ENCODE peak calls at places on chromosomes 4 and X, in five cellular contexts. I is Peyer's patch, O is suprapubic skin, G is ovary, A is bronchial epithelial cell. R is an unnamed sample.

GRCh38 chr4:84583871-84584373 is 995 bp downstream of the CDS1 start:
- DNase-seq in I (no peak), O (no peak), G (no peak), A (peak; percentile 37), R (peak; percentile 18)

GRCh38 chr4:145956288-145956890 is 17.8 kb upstream of the ZNF827 start:
- DNase-seq in I (no peak), O (no peak), G (peak; percentile 21), A (no peak), R (peak; percentile 44)

GRCh38 chr4:55947912-55948725 is 626 bp upstream of the CEP135 start:
- DNase-seq in I (no peak), O (no peak), G (no peak), A (peak; percentile 96), R (peak; percentile 94)

GRCh38 chr4:106914223-106914622 is 121.9 kb downstream of the DKK2 start:
- DNase-seq in I (no peak), O (no peak), G (peak; percentile 66), A (no peak), R (peak; percentile 3)

GRCh38 chrX:22397566-22397965 is 124.9 kb downstream of the CBLL2 start:
- DNase-seq in I (no peak), O (no peak), G (no peak), A (peak; percentile 59), R (peak; percentile 41)

GRCh38 chr4:36722986-36723385 is 441.6 kb downstream of the DTHD1 start:
- DNase-seq in I (no peak), O (no peak), G (no peak), A (no peak), R (no peak)

GRCh38 chr4:133320576-133321170 is 171.6 kb downstream of the PCDH10 start:
- DNase-seq in I (no peak), O (no peak), G (no peak), A (peak; percentile 15), R (peak; percentile 62)

GRCh38 chr4:7645956-7646355 is 211.2 kb upstream of the PSAPL1 start:
- DNase-seq in I (no peak), O (no peak), G (no peak), A (no peak), R (no peak)

GRCh38 chr4:111630705-111631104 is 514.5 kb upstream of the FAM241A start:
- DNase-seq in I (no peak), O (no peak), G (no peak), A (peak; percentile 39), R (peak; percentile 50)

DNA sequence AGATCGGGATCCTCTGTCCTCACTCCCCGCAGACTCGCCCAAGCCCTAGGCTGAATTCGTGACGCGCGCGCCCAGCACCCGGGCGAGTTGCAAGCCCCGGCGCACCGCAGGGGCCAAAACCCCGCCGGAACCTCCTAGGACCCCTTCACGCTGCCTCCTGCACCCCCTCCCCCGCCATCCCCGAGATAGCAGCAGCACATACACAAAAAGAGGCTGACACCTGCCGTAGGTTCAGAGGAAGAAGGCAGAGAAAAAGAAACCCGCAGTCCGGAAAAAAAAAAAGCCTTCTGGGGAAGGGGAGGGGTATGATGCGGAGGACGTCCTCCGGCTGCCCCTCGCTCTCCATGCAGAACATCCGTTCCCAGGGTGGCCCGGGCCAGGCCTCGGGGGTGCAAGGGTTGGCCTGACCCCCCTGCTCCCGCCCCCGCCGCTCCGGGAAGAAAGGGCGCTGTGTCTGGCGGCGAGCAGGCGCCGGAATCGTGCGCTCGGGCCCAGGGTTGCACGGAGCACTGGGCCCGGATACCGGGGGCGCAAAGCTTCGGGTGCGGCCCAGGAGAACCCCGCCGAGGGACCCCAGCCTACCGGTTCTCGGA is 2.5 kb downstream of the NLGN4X start:
- DNase-seq in I (no peak), O (no peak), G (peak; percentile 33), A (no peak), R (peak; percentile 4)
- H3K4me3 ChIP-seq in I (peak overlapping the region; percentile 21), O (peak overlapping the region; percentile 39), G (peak overlapping the region; percentile 40), A (peak overlapping the region; percentile 32), R (peak overlapping the region; percentile 38)

GRCh38 chr4:148443550-148444295 is 1.5 kb upstream of the NR3C2 start:
- DNase-seq in I (peak; percentile 74), O (peak; percentile 79), G (peak; percentile 69), A (no peak), R (peak; percentile 6)

GRCh38 chr4:148444296-148445070 is 2.3 kb upstream of the NR3C2 start:
- DNase-seq in I (peak; percentile 76), O (peak; percentile 69), G (peak; percentile 57), A (no peak), R (no peak)

GRCh38 chr4:148445071-148445902 is 3.1 kb upstream of the NR3C2 start:
- DNase-seq in I (peak; percentile 88), O (peak; percentile 78), G (peak; percentile 80), A (no peak), R (no peak)

GRCh38 chr4:148445903-148446261 is 3.7 kb upstream of the NR3C2 start:
- DNase-seq in I (no peak), O (no peak), G (peak; percentile 19), A (no peak), R (no peak)

DNA sequence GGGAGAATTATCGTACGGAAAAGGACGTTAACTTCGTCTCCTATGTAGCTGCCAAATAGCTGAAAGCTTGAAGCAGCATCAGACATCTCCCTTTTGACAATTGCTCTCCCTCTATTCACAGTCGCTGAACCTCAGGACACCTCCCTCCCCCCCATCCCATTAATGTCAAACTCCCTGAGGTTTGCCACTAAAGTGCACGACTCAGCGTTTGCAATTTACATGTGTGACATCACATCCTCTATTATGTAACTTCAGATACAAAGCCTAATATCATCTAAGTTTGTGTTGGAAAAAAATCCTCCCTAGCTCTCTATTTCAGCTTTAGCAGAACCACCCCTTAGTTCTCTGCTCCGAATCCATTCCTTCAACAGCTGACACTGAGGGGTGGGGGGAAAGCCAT is 5.5 kb upstream of the NR3C2 start:
- DNase-seq in I (no peak), O (no peak), G (no peak), A (peak; percentile 49), R (peak; percentile 9)
- H3K4me3 ChIP-seq in I (no peak overlapping the region), O (peak overlapping the region; percentile 14), G (no peak overlapping the region), A (no peak overlapping the region), R (no peak overlapping the region)

GRCh38 chrX:64394059-64394873 is 986 bp downstream of the MTMR8 start:
- DNase-seq in I (no peak), O (no peak), G (no peak), A (no peak), R (no peak)
- H3K4me3 ChIP-seq in I (peak overlapping the region; percentile 66), O (peak overlapping the region; percentile 59), G (peak overlapping the region; percentile 61), A (peak overlapping the region; percentile 46), R (peak overlapping the region; percentile 58)

DNA sequence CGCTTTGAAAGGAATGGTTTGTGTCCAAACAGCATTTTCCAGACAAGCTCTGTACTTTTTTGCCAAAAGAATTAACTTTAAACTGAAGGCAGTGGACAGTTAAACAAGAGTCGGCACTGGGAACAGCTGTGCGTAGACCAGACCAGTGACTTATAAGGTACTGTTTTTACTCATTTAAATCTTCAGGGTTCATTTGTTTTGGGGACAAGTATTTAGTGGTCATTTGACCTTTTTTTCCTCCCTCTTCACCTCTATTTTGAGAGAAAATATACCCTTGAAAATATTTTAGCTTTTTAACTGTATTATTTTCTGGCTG is 303.8 kb downstream of the ARHGAP24 start:
- DNase-seq in I (no peak), O (no peak), G (no peak), A (no peak), R (peak; percentile 13)
- H3K4me3 ChIP-seq in I (peak overlapping the region; percentile 8), O (no peak overlapping the region), G (peak overlapping the region; percentile 25), A (no peak overlapping the region), R (no peak overlapping the region)